ENCODE peak calls at places on chromosomes 11 and 22, in four cellular contexts. One of them, this sample, is unnamed.

GRCh38 chr11:121479839-121480238 is 27.1 kb upstream of the SORL1-AS1 start:
- DNase-seq in ACHN: no peak
- DNase-seq in fibroblast of lung: no peak
- DNase-seq in Calu3: no peak
- DNase-seq in this sample: no peak

GRCh38 chr11:108111126-108111525 is 10.2 kb upstream of the ACAT1 start:
- DNase-seq in ACHN: no peak
- DNase-seq in fibroblast of lung: no peak
- DNase-seq in Calu3: no peak
- DNase-seq in this sample: no peak

GRCh38 chr11:130037058-130037457 is 32.6 kb upstream of the APLP2 start:
- DNase-seq in ACHN: peak
- DNase-seq in fibroblast of lung: peak
- DNase-seq in Calu3: peak
- DNase-seq in this sample: peak

GRCh38 chr11:44860967-44861828 is 89.5 kb downstream of the TP53I11 start:
- DNase-seq in fibroblast of lung: peak
- DNase-seq in Calu3: no peak
- DNase-seq in ACHN: no peak
- DNase-seq in this sample: no peak

GRCh38 chr11:129117595-129118350 is 74.4 kb downstream of the ARHGAP32 start:
- DNase-seq in ACHN: peak
- DNase-seq in Calu3: peak
- DNase-seq in fibroblast of lung: peak
- DNase-seq in this sample: peak

GRCh38 chr22:50059185-50059880 is 1.2 kb upstream of the TTLL8 start:
- DNase-seq in Calu3: no peak
- DNase-seq in fibroblast of lung: no peak
- DNase-seq in ACHN: peak
- DNase-seq in this sample: no peak

GRCh38 chr11:23509023-23509422 is 648.7 kb upstream of the CCDC179 start:
- DNase-seq in fibroblast of lung: peak
- DNase-seq in Calu3: no peak
- DNase-seq in ACHN: no peak
- DNase-seq in this sample: no peak

GRCh38 chr11:120215634-120216033 is 4.8 kb downstream of the OAF start:
- DNase-seq in Calu3: no peak
- DNase-seq in ACHN: peak
- DNase-seq in fibroblast of lung: peak
- DNase-seq in this sample: no peak

GRCh38 chr11:60563553-60564235 is 48.5 kb downstream of the MS4A13 start:
- DNase-seq in ACHN: no peak
- DNase-seq in fibroblast of lung: no peak
- DNase-seq in Calu3: no peak
- DNase-seq in this sample: peak

GRCh38 chr22:50293441-50294318 is 13.8 kb downstream of the PLXNB2 start:
- DNase-seq in Calu3: peak
- DNase-seq in fibroblast of lung: peak
- DNase-seq in ACHN: peak
- DNase-seq in this sample: peak